ENCODE peak calls at places on chromosomes 11 and 22, in six cellular contexts. Z, Y, G, L, X and I are unnamed samples.

GRCh38 chr22:44532466-44533025 is 34.5 kb upstream of the RTL6 start:
- DNase-seq in Y (no peak), Z (no peak), G (no peak), X (no peak), L (no peak), I (no peak)

GRCh38 chr22:38696606-38697005 is 4.1 kb downstream of the JOSD1 start:
- DNase-seq in X (no peak), Y (peak; percentile 86), L (no peak), Z (peak; percentile 90), G (peak; percentile 67), I (peak; percentile 80)

GRCh38 chr11:37313266-37313665 is 715.2 kb upstream of the RAG2 start:
- DNase-seq in L (no peak), G (no peak), X (no peak), Y (no peak), Z (no peak), I (no peak)

GRCh38 chr22:27512283-27512761 is 289.2 kb downstream of the MN1 start:
- DNase-seq in G (peak; percentile 82), L (peak; percentile 83), Y (peak; percentile 98), X (no peak), Z (peak; percentile 91), I (peak; percentile 97)

GRCh38 chr22:29074276-29074625 is 1.4 kb downstream of the KREMEN1 start:
- DNase-seq in L (no peak), X (no peak), Y (no peak), Z (peak; percentile 43), G (no peak), I (no peak)

GRCh38 chr22:25448435-25449051 is 115.9 kb upstream of the GRK3 start:
- DNase-seq in L (no peak), X (peak; percentile 15), G (no peak), Z (peak; percentile 38), Y (peak; percentile 26), I (peak; percentile 13)

GRCh38 chr11:119025099-119025473 is 5.6 kb downstream of the SLC37A4 start:
- DNase-seq in G (no peak), Y (no peak), L (no peak), X (no peak), Z (no peak), I (no peak)

GRCh38 chr11:64297722-64298358 is 2.3 kb upstream of the CATSPERZ start:
- DNase-seq in Z (no peak), L (no peak), G (no peak), X (no peak), Y (no peak), I (no peak)

GRCh38 chr11:2377511-2378443 is 667 bp downstream of the CD81 start:
- DNase-seq in Y (peak; percentile 55), Z (peak; percentile 84), X (peak; percentile 71), L (no peak), G (no peak), I (no peak)

GRCh38 chr22:40547729-40548143 is 88.8 kb downstream of the MRTFA start:
- DNase-seq in Y (no peak), G (no peak), Z (peak; percentile 11), X (no peak), L (no peak), I (no peak)

GRCh38 chr11:74485868-74486267 is 7.7 kb downstream of the LIPT2 start:
- DNase-seq in X (no peak), Y (no peak), G (no peak), Z (no peak), L (no peak), I (no peak)

GRCh38 chr11:65623852-65624616 is 8.5 kb downstream of the PCNX3 start:
- DNase-seq in Z (no peak), X (no peak), G (no peak), L (no peak), Y (no peak), I (no peak)

GRCh38 chr11:83773950-83774880 is 488.0 kb upstream of the CCDC90B start:
- DNase-seq in Y (peak; percentile 2), G (no peak), L (no peak), Z (no peak), X (no peak), I (peak; percentile 8)

GRCh38 chr11:119752324-119752723 is 23.3 kb upstream of the NECTIN1 start:
- DNase-seq in G (no peak), L (no peak), X (no peak), Z (no peak), Y (no peak), I (no peak)

GRCh38 chr22:27842994-27843431 is 41.5 kb upstream of the MN1 start:
- DNase-seq in Y (peak; percentile 5), X (no peak), L (no peak), Z (peak; percentile 59), G (peak; percentile 26), I (no peak)

GRCh38 chr11:17776213-17776875 is 41.8 kb downstream of the KCNC1 start:
- DNase-seq in G (no peak), Z (no peak), L (no peak), Y (no peak), X (no peak), I (no peak)

GRCh38 chr11:33452806-33453205 is 195.6 kb downstream of the HIPK3 start:
- DNase-seq in X (no peak), Z (peak; percentile 89), G (peak; percentile 73), Y (peak; percentile 85), L (peak; percentile 65), I (peak; percentile 89)

GRCh38 chr11:27703453-27703852 is 3.2 kb upstream of the BDNF start:
- DNase-seq in G (no peak), L (no peak), X (no peak), Z (peak; percentile 43), Y (peak; percentile 39), I (peak; percentile 74)

GRCh38 chr11:1852885-1853284 is at the start of gene LSP1:
- DNase-seq in Y (no peak), X (no peak), G (no peak), L (no peak), Z (no peak), I (no peak)

GRCh38 chr22:36858966-36859365 is 1.8 kb upstream of the NCF4 start:
- DNase-seq in Z (no peak), Y (no peak), L (no peak), G (no peak), X (no peak), I (no peak)

GRCh38 chr22:36860017-36860416 is 789 bp upstream of the NCF4 start:
- DNase-seq in Y (no peak), G (no peak), L (no peak), X (no peak), Z (no peak), I (no peak)

GRCh38 chr22:36862251-36863242 is 1.7 kb downstream of the NCF4 start:
- DNase-seq in X (no peak), G (no peak), Y (no peak), Z (no peak), L (no peak), I (no peak)

GRCh38 chr22:36860438-36860820 is 377 bp upstream of the NCF4 start:
- DNase-seq in L (no peak), G (no peak), Z (no peak), X (no peak), Y (no peak), I (no peak)

DNA sequence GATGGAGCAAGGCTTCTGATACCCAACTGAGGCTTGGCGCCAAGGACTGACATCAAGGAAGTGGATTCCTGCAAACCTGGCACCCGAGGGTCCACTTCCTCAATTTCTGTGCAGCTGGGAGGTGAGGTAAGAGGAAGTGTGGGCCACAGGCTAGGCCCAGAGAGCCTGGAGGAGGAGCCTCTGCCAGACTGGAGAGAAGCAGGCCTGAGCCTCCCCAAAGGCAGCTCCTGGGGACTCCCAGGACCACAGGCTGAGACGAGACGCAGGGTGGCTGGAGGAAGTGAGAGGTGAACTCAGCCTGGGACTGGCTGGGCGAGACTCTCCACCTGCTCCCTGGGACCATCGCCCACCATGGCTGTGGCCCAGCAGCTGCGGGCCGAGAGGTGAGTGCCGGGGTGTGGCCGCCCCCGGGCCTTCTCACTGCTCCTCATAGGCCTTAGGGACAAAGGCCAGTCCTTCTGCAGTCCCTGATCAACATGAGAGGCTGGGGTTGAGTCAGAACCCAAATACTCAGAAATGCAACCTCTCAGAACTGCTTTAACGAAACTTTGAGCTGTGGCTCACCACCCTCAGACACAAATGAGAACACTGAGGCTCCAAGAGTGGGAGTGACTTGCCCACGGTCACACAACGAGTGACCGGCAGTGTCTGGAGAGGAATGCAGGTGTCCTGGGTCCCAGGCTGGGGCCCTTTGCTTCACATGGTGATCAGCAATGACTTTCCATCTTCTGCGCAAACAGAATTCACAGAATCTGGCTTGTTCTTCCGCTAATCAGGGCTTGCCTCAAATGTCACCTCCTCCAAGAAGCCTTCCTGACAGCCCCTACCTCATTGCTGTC is at the start of gene NCF4:
- DNase-seq in Y (no peak), X (no peak), L (no peak), G (no peak), Z (no peak), I (no peak)
- TF ChIP-seq CTCF in Y (no peak), X (no peak), L (no peak), G (no peak), Z (no peak), I (no peak)

DNA sequence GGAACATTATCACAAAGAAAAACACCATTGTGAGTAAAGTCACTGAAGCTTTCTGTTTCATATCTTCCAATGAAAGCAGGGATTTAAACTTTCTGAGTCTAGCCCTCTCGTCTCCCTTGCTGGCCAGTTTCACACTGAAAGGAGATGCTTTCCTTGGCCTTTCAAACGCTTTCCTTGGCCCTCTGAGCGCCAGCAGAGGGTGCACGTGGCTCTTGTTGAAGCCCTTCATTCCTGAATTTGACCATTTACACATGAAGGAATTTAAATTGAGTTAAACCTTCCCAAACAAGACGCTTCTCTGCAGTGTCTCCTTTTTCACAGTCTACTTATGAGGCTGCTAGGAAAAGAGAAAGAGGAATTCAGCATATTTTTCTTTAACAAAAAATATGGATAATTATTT is 21.5 kb downstream of the NNMT start:
- DNase-seq in L (peak; percentile 24), X (peak; percentile 37), Z (peak; percentile 76), Y (peak; percentile 78), G (no peak), I (no peak)
- TF ChIP-seq CTCF in L (peak; percentile 77), X (peak; percentile 39), Z (peak; percentile 56), Y (peak; percentile 36), G (peak; percentile 61), I (peak; percentile 67)

GRCh38 chr22:46951326-46951725 is 188.9 kb downstream of the TBC1D22A start:
- DNase-seq in Y (no peak), G (no peak), Z (no peak), L (no peak), X (no peak), I (no peak)
- TF ChIP-seq CTCF in Y (no peak), G (no peak), Z (no peak), L (no peak), X (no peak), I (no peak)

GRCh38 chr11:77416357-77416756 is 57.5 kb downstream of the PAK1 start:
- DNase-seq in Z (peak; percentile 51), X (no peak), G (no peak), Y (no peak), L (no peak), I (no peak)

GRCh38 chr11:77411717-77412441 is 62.0 kb downstream of the PAK1 start:
- DNase-seq in G (peak; percentile 42), Z (peak; percentile 96), Y (peak; percentile 88), L (peak; percentile 50), X (peak; percentile 83), I (peak; percentile 84)

GRCh38 chr11:77411238-77411637 is 62.7 kb downstream of the PAK1 start:
- DNase-seq in Y (peak; percentile 26), X (peak; percentile 10), G (no peak), Z (peak; percentile 57), L (no peak), I (peak; percentile 11)

GRCh38 chr11:77412814-77413213 is 61.1 kb downstream of the PAK1 start:
- DNase-seq in Z (no peak), L (no peak), X (no peak), Y (no peak), G (no peak), I (no peak)

DNA sequence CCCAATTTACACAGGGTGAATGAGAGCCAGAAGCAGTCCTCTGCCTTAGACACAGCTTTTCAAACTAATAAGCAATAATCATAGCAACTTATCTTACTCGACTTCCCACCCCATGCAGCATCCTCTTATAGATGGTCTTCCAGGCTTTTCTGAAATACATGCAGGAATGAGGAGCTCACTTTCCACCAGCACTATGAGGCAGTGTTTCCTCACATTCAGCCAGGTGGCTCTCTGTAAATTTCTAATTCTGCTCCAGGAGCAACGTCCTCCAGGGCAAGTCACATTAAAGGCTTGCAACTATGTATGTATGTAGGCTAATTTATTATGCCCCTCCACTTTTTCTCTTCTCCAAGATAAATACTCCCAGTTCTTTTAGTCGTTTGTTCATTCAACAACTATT is 60.0 kb downstream of the PAK1 start:
- DNase-seq in X (no peak), G (no peak), Z (no peak), L (no peak), Y (no peak), I (no peak)
- TF ChIP-seq CTCF in X (no peak), G (no peak), Z (no peak), L (no peak), Y (no peak), I (no peak)